ENCODE peak calls at places on chromosome 20, in seven cellular contexts. K, Y, P, B, H, T and J are unnamed samples.
A peak's percentile ranks its signal among the peaks of the same experiment; 100 is the strongest.

GRCh38 chr20:17530153-17530552 is 1.0 kb downstream of the BFSP1 start:
- DNase-seq in K (no peak), Y (no peak), P (no peak), B (no peak), H (no peak), T (no peak), J (no peak)

GRCh38 chr20:16405254-16405653 is 168.0 kb downstream of the KIF16B start:
- DNase-seq in K (no peak), Y (no peak), P (peak; percentile 79), B (no peak), H (no peak), T (no peak), J (no peak)

GRCh38 chr20:20216941-20217340 is 151.0 kb upstream of the INSM1 start:
- DNase-seq in K (no peak), Y (no peak), P (no peak), B (no peak), H (no peak), T (no peak), J (no peak)

GRCh38 chr20:44990425-44990824 is 24.1 kb downstream of the STK4 start:
- DNase-seq in K (no peak), Y (no peak), P (no peak), B (no peak), H (no peak), T (no peak), J (no peak)

GRCh38 chr20:23135449-23136447 is 49.6 kb upstream of the CD93 start:
- DNase-seq in K (peak; percentile 19), Y (no peak), P (no peak), B (no peak), H (no peak), T (no peak), J (no peak)

GRCh38 chr20:25198663-25199363 is 3.3 kb downstream of the ENTPD6 start:
- DNase-seq in K (no peak), Y (no peak), P (no peak), B (no peak), H (no peak), T (no peak), J (no peak)

GRCh38 chr20:62907377-62908317 is 18.7 kb downstream of the DIDO1 start:
- DNase-seq in K (no peak), Y (no peak), P (no peak), B (no peak), H (peak; percentile 68), T (no peak), J (no peak)

GRCh38 chr20:63025534-63026331 is 19.0 kb upstream of the BHLHE23 start:
- DNase-seq in K (peak; percentile 46), Y (no peak), P (no peak), B (no peak), H (no peak), T (no peak), J (peak; percentile 11)

GRCh38 chr20:57392130-57392445 is 892 bp downstream of the RBM38 start:
- DNase-seq in K (no peak), Y (no peak), P (no peak), B (no peak), H (no peak), T (no peak), J (no peak)

GRCh38 chr20:8228315-8228714 is 96.2 kb downstream of the PLCB1 start:
- DNase-seq in K (no peak), Y (no peak), P (no peak), B (no peak), H (no peak), T (no peak), J (no peak)

GRCh38 chr20:58602124-58602523 is 49.0 kb upstream of the STX16 start:
- DNase-seq in K (no peak), Y (no peak), P (no peak), B (no peak), H (no peak), T (no peak), J (no peak)

GRCh38 chr20:25695532-25696383 is 895 bp downstream of the ZNF337 start:
- DNase-seq in K (no peak), Y (no peak), P (no peak), B (no peak), H (peak; percentile 15), T (no peak), J (no peak)

GRCh38 chr20:51022803-51023616 is at the start of gene KCNG1:
- DNase-seq in K (peak; percentile 89), Y (peak; percentile 16), P (no peak), B (no peak), H (peak; percentile 90), T (peak; percentile 65), J (peak; percentile 68)

GRCh38 chr20:51076841-51077543 is 54.1 kb upstream of the KCNG1 start:
- DNase-seq in K (no peak), Y (no peak), P (no peak), B (no peak), H (no peak), T (no peak), J (no peak)

GRCh38 chr20:47675190-47676142 is 109.8 kb downstream of the SULF2 start:
- DNase-seq in K (no peak), Y (no peak), P (no peak), B (no peak), H (no peak), T (no peak), J (no peak)

GRCh38 chr20:25741088-25741487 is 44.4 kb upstream of the ZNF337 start:
- DNase-seq in K (no peak), Y (no peak), P (no peak), B (no peak), H (no peak), T (no peak), J (no peak)

GRCh38 chr20:16771204-16771603 is 23.0 kb downstream of the OTOR start:
- DNase-seq in K (no peak), Y (no peak), P (no peak), B (no peak), H (no peak), T (no peak), J (no peak)

GRCh38 chr20:24663496-24663895 is 194.1 kb downstream of the SYNDIG1 start:
- DNase-seq in K (peak; percentile 23), Y (no peak), P (no peak), B (no peak), H (no peak), T (no peak), J (no peak)

GRCh38 chr20:51013577-51014330 is 9.2 kb downstream of the KCNG1 start:
- DNase-seq in K (no peak), Y (no peak), P (no peak), B (no peak), H (no peak), T (no peak), J (no peak)

GRCh38 chr20:34689486-34689885 is 12.6 kb upstream of the PIGU start:
- DNase-seq in K (no peak), Y (no peak), P (no peak), B (no peak), H (no peak), T (no peak), J (no peak)

DNA sequence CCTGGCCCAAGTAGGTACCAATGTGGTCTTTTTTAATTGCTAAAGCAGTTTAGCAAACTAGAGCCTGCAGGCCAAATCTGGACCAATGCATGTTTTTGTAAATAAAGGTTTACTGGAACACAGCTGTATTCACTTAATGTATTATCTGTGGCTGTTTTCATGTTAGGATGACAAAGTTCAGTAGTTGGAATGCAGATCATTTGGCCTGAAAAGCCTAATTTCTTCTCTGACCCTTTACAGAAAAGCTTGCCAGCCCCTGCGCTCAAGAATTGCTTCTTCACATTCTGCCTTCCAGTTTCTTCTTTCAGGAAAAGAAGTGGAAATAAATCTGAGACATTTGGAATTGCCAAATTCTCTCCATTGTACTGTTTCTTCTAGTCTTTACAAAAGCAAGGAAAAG is 90.0 kb upstream of the MC3R start:
- DNase-seq in K (no peak), Y (no peak), P (no peak), B (no peak), H (no peak), T (no peak), J (no peak)
- H3K9me3 ChIP-seq in K (no peaks in the 10 kb centered on the region), Y (no peaks in the 10 kb centered on the region), P (no peaks in the 10 kb centered on the region), B (no peaks in the 10 kb centered on the region), H (no peaks in the 10 kb centered on the region), T (no peaks in the 10 kb centered on the region), J (no peaks in the 10 kb centered on the region)

GRCh38 chr20:48733296-48733790 is 94.5 kb downstream of the PREX1 start:
- DNase-seq in K (no peak), Y (no peak), P (no peak), B (no peak), H (no peak), T (no peak), J (no peak)

GRCh38 chr20:48729538-48729937 is 98.3 kb downstream of the PREX1 start:
- DNase-seq in K (no peak), Y (no peak), P (no peak), B (no peak), H (no peak), T (no peak), J (no peak)

GRCh38 chr20:48732081-48732829 is 95.5 kb downstream of the PREX1 start:
- DNase-seq in K (no peak), Y (no peak), P (no peak), B (peak; percentile 44), H (no peak), T (no peak), J (no peak)

GRCh38 chr20:48730977-48731376 is 96.8 kb downstream of the PREX1 start:
- DNase-seq in K (no peak), Y (no peak), P (no peak), B (no peak), H (no peak), T (no peak), J (no peak)

GRCh38 chr20:48731581-48731980 is 96.2 kb downstream of the PREX1 start:
- DNase-seq in K (no peak), Y (no peak), P (no peak), B (no peak), H (no peak), T (no peak), J (no peak)
- H3K36me3 ChIP-seq in K (no peaks in the 10 kb centered on the region), Y (no peaks in the 10 kb centered on the region), P (no peaks in the 10 kb centered on the region), B (no peaks in the 10 kb centered on the region), H (no peaks in the 10 kb centered on the region), T (no peaks in the 10 kb centered on the region), J (peaks cover 7% of the 10 kb centered on the region)

DNA sequence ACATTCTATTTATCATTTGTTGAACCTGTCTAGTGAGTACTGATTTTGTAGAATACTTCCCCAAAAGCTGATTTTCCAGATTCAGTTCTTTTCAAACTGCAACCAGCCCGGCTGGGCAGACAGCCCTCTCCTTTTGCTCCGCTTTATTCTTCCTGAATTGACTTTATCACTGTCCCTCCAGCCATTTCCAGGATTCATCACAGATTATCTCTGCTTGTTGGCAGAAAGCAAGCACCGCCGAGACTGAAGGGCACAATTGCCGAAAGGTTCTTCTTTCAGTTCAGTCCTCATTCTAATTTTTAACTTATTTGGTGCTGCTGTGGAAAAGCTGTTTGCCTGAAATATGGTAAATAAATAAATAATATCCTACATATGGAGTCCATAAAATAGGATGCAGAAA is 369.1 kb upstream of the FLRT3 start:
- DNase-seq in K (no peak), Y (no peak), P (no peak), B (no peak), H (no peak), T (no peak), J (no peak)
- H3K4me3 ChIP-seq in K (no peak overlapping the region), Y (no peak overlapping the region), P (no peak overlapping the region), B (no peak overlapping the region), H (no peak overlapping the region), T (no peak overlapping the region), J (no peak overlapping the region)

GRCh38 chr20:55881204-55881603 is 124.1 kb downstream of the CBLN4 start:
- DNase-seq in K (no peak), Y (no peak), P (no peak), B (no peak), H (no peak), T (no peak), J (no peak)

GRCh38 chr20:55882922-55883321 is 122.4 kb downstream of the CBLN4 start:
- DNase-seq in K (no peak), Y (no peak), P (no peak), B (no peak), H (peak; percentile 20), T (no peak), J (no peak)

GRCh38 chr20:55882286-55882685 is 123.0 kb downstream of the CBLN4 start:
- DNase-seq in K (no peak), Y (no peak), P (no peak), B (no peak), H (no peak), T (no peak), J (no peak)

GRCh38 chr20:55880361-55880760 is 125.0 kb downstream of the CBLN4 start:
- DNase-seq in K (no peak), Y (no peak), P (no peak), B (no peak), H (no peak), T (no peak), J (no peak)
- H3K9me3 ChIP-seq in K (no peaks in the 10 kb centered on the region), Y (no peaks in the 10 kb centered on the region), P (no peaks in the 10 kb centered on the region), B (no peaks in the 10 kb centered on the region), H (no peaks in the 10 kb centered on the region), T (no peaks in the 10 kb centered on the region), J (no peaks in the 10 kb centered on the region)